ENCODE peak calls at places on chromosomes 1 and 21, in six cellular contexts. G is A549, R is K562, W is HepG2, O is endothelial cell of umbilical vein, B is GM12878. Q is an unnamed sample.

GRCh38 chr1:56590520-56591011 is 11.2 kb upstream of the PLPP3 start:
- DNase-seq in R (no peak), O (no peak), G (no peak), W (peak; percentile 30), B (no peak), Q (no peak)

GRCh38 chr1:20385630-20386029 is 95.0 kb downstream of the VWA5B1 start:
- DNase-seq in R (no peak), G (no peak), O (no peak), B (no peak), W (no peak), Q (no peak)

GRCh38 chr1:25706146-25707089 is 89.8 kb downstream of the MAN1C1 start:
- DNase-seq in G (no peak), W (no peak), B (no peak), O (no peak), R (no peak), Q (no peak)

GRCh38 chr1:218201004-218201403 is 84.1 kb upstream of the RRP15 start:
- DNase-seq in R (no peak), W (no peak), O (no peak), G (no peak), B (no peak), Q (no peak)

GRCh38 chr1:22057861-22058260 is 5.4 kb downstream of the CDC42 start:
- DNase-seq in W (no peak), O (no peak), B (no peak), G (no peak), R (no peak), Q (no peak)

GRCh38 chr1:67897270-67897949 is 64.1 kb upstream of the GNG12 start:
- DNase-seq in R (no peak), B (no peak), O (peak; percentile 97), G (peak; percentile 48), W (no peak), Q (no peak)

GRCh38 chr1:5983361-5984103 is 8.7 kb downstream of the NPHP4 start:
- DNase-seq in W (no peak), O (no peak), R (peak; percentile 50), B (no peak), G (no peak), Q (no peak)

GRCh38 chr1:12600880-12601633 is 17.0 kb downstream of the DHRS3 start:
- DNase-seq in W (peak; percentile 62), G (peak; percentile 75), R (peak; percentile 72), O (peak; percentile 56), B (no peak), Q (peak; percentile 60)

GRCh38 chr1:15405106-15405850 is 4.4 kb upstream of the EFHD2 start:
- DNase-seq in O (no peak), G (no peak), R (no peak), B (no peak), W (no peak), Q (no peak)

GRCh38 chr1:164667600-164667999 is 108.6 kb downstream of the PBX1 start:
- DNase-seq in B (no peak), O (no peak), W (no peak), R (no peak), G (no peak), Q (no peak)

GRCh38 chr1:241330619-241331327 is 26.2 kb downstream of the RGS7 start:
- DNase-seq in B (no peak), O (no peak), G (no peak), R (no peak), W (no peak), Q (no peak)
- TF ChIP-seq MAX in B (no peak), O (no peak), G (no peak), R (no peak), W (no peak), Q (no peak)

GRCh38 chr1:6996371-6996770 is 211.1 kb downstream of the CAMTA1 start:
- DNase-seq in G (no peak), B (peak; percentile 23), O (no peak), W (no peak), R (no peak), Q (peak; percentile 19)
- TF ChIP-seq MYC in G (no peak), B (no peak), O (no peak), W (no peak), R (no peak), Q (no peak)

GRCh38 chr1:236159704-236160539 is 17.6 kb downstream of the GPR137B start:
- DNase-seq in G (no peak), O (no peak), R (no peak), B (peak; percentile 93), W (peak; percentile 36), Q (no peak)
- TF ChIP-seq POLR2A in G (no peak), O (no peak), R (no peak), B (peak; percentile 69), W (no peak), Q (no peak)

GRCh38 chr1:183580281-183580682 is 10.0 kb downstream of the NCF2 start:
- DNase-seq in O (peak; percentile 49), G (peak; percentile 71), W (no peak), R (no peak), B (no peak), Q (peak; percentile 68)
- TF ChIP-seq MAX in O (no peak), G (no peak), W (no peak), R (no peak), B (no peak), Q (peak; percentile 37)

DNA sequence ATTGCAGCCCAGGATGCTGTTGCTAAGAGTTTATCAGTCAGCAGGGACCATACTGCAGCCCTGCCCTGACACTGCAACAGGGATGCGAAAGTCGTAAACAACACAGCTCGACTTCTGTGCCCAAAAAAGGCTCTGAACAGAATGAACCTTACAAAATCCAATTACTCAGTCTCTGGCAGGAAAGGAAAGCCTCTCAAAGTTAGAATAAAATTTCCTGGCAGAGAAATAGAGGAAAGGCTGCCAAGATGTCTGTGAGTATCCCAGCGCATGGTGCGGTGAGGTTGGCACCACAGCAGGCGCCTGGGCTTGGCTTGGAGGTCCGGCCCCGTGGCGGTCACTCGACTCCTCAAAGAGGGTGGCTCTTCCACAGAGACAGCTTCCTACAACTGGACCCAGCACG is 185.8 kb downstream of the PCP4 start:
- DNase-seq in W (no peak), B (no peak), O (no peak), G (no peak), R (no peak), Q (no peak)
- TF ChIP-seq MYC in W (no peak), B (no peak), O (no peak), G (no peak), R (no peak), Q (no peak)

GRCh38 chr1:226510453-226510852 is 38.1 kb upstream of the STUM start:
- DNase-seq in B (no peak), W (no peak), R (no peak), O (no peak), G (no peak), Q (no peak)

GRCh38 chr1:226506921-226507320 is 41.6 kb upstream of the STUM start:
- DNase-seq in O (no peak), R (no peak), G (no peak), B (no peak), W (no peak), Q (no peak)

GRCh38 chr1:226506021-226506420 is 42.5 kb upstream of the STUM start:
- DNase-seq in R (no peak), G (no peak), B (no peak), W (no peak), O (no peak), Q (no peak)

GRCh38 chr1:226512076-226512728 is 36.4 kb upstream of the STUM start:
- DNase-seq in O (no peak), G (no peak), R (no peak), B (no peak), W (no peak), Q (no peak)

GRCh38 chr1:226511296-226511695 is 37.3 kb upstream of the STUM start:
- DNase-seq in B (no peak), W (no peak), R (no peak), O (no peak), G (no peak), Q (no peak)
- TF ChIP-seq POLR2A in B (no peak), W (no peak), R (no peak), O (no peak), G (no peak), Q (no peak)

Q was measured in NB4.